ENCODE peak calls at places on chromosomes 16 and 17, in six cellular contexts. One of them, this sample, is unnamed.

GRCh38 chr17:82844796-82845162 is 5.0 kb upstream of the ZNF750 start:
- DNase-seq in EH: no peak
- DNase-seq in lower leg skin: no peak
- DNase-seq in activated CD4-positive, CD25-positive, alpha-beta regulatory T cell: no peak
- DNase-seq in NCI-H82: no peak
- DNase-seq in H54: no peak
- DNase-seq in this sample: no peak

GRCh38 chr16:58098207-58099096 is 30.7 kb downstream of the CFAP20 start:
- DNase-seq in EH: peak
- DNase-seq in lower leg skin: no peak
- DNase-seq in activated CD4-positive, CD25-positive, alpha-beta regulatory T cell: no peak
- DNase-seq in NCI-H82: no peak
- DNase-seq in H54: peak
- DNase-seq in this sample: no peak

GRCh38 chr16:14307059-14307531 is 236.0 kb downstream of the MRTFB start:
- DNase-seq in EH: no peak
- DNase-seq in lower leg skin: no peak
- DNase-seq in activated CD4-positive, CD25-positive, alpha-beta regulatory T cell: no peak
- DNase-seq in NCI-H82: no peak
- DNase-seq in H54: no peak
- DNase-seq in this sample: no peak

GRCh38 chr16:14337303-14338191 is 266.4 kb downstream of the MRTFB start:
- DNase-seq in EH: peak
- DNase-seq in lower leg skin: no peak
- DNase-seq in activated CD4-positive, CD25-positive, alpha-beta regulatory T cell: no peak
- DNase-seq in NCI-H82: no peak
- DNase-seq in H54: no peak
- DNase-seq in this sample: no peak

GRCh38 chr17:80683625-80684100 is 139.0 kb downstream of the RPTOR start:
- DNase-seq in EH: no peak
- DNase-seq in lower leg skin: no peak
- DNase-seq in activated CD4-positive, CD25-positive, alpha-beta regulatory T cell: no peak
- DNase-seq in NCI-H82: no peak
- DNase-seq in H54: no peak
- DNase-seq in this sample: no peak

GRCh38 chr16:56281256-56281805 is 90.0 kb downstream of the GNAO1 start:
- DNase-seq in EH: peak
- DNase-seq in lower leg skin: no peak
- DNase-seq in activated CD4-positive, CD25-positive, alpha-beta regulatory T cell: no peak
- DNase-seq in NCI-H82: peak
- DNase-seq in H54: no peak
- DNase-seq in this sample: no peak

GRCh38 chr17:82020874-82021727 is 1.6 kb downstream of the CENPX start:
- DNase-seq in EH: peak
- DNase-seq in lower leg skin: no peak
- DNase-seq in activated CD4-positive, CD25-positive, alpha-beta regulatory T cell: no peak
- DNase-seq in NCI-H82: peak
- DNase-seq in H54: peak
- DNase-seq in this sample: no peak

GRCh38 chr17:72913315-72913714 is 179.2 kb downstream of the SLC39A11 start:
- DNase-seq in EH: peak
- DNase-seq in lower leg skin: no peak
- DNase-seq in activated CD4-positive, CD25-positive, alpha-beta regulatory T cell: no peak
- DNase-seq in NCI-H82: peak
- DNase-seq in H54: peak
- DNase-seq in this sample: no peak

GRCh38 chr16:23402100-23402499 is 50.9 kb downstream of the COG7 start:
- DNase-seq in EH: no peak
- DNase-seq in lower leg skin: no peak
- DNase-seq in activated CD4-positive, CD25-positive, alpha-beta regulatory T cell: no peak
- DNase-seq in NCI-H82: no peak
- DNase-seq in H54: no peak
- DNase-seq in this sample: no peak

GRCh38 chr16:16009396-16009795 is 60.0 kb downstream of the ABCC1 start:
- DNase-seq in EH: no peak
- DNase-seq in lower leg skin: no peak
- DNase-seq in activated CD4-positive, CD25-positive, alpha-beta regulatory T cell: no peak
- DNase-seq in NCI-H82: no peak
- DNase-seq in H54: no peak
- DNase-seq in this sample: no peak

GRCh38 chr16:87681990-87682570 is 79.8 kb downstream of the JPH3 start:
- DNase-seq in EH: peak
- DNase-seq in lower leg skin: no peak
- DNase-seq in activated CD4-positive, CD25-positive, alpha-beta regulatory T cell: no peak
- DNase-seq in NCI-H82: peak
- DNase-seq in H54: peak
- DNase-seq in this sample: no peak

GRCh38 chr16:18050234-18050633 is 286.3 kb downstream of the NPIPA8 start:
- DNase-seq in EH: no peak
- DNase-seq in lower leg skin: no peak
- DNase-seq in activated CD4-positive, CD25-positive, alpha-beta regulatory T cell: no peak
- DNase-seq in NCI-H82: no peak
- DNase-seq in H54: no peak
- DNase-seq in this sample: no peak

GRCh38 chr17:73163043-73163442 is 1.8 kb upstream of the SSTR2 start:
- DNase-seq in EH: no peak
- DNase-seq in lower leg skin: no peak
- DNase-seq in activated CD4-positive, CD25-positive, alpha-beta regulatory T cell: no peak
- DNase-seq in NCI-H82: no peak
- DNase-seq in H54: no peak
- DNase-seq in this sample: no peak